ENCODE peak calls at places on chromosomes 16 and 17, in eight cellular contexts. B, J, V, Q, I, W, D and H are unnamed samples.

GRCh38 chr17:77750427-77751043 is 208.0 kb upstream of the TNRC6C start:
- DNase-seq in B (no peak), J (no peak), V (no peak), Q (no peak), I (no peak), W (no peak), D (no peak), H (peak; percentile 3)

GRCh38 chr16:2897110-2897509 is 14.1 kb downstream of the FLYWCH2 start:
- DNase-seq in B (no peak), J (peak; percentile 58), V (no peak), Q (no peak), I (no peak), W (no peak), D (no peak), H (no peak)

GRCh38 chr16:50879873-50880695 is 138.2 kb downstream of the CYLD start:
- DNase-seq in B (peak; percentile 6), J (no peak), V (no peak), Q (no peak), I (peak; percentile 73), W (no peak), D (no peak), H (peak; percentile 72)

GRCh38 chr16:2768403-2769089 is 8.5 kb downstream of the ELOB start:
- DNase-seq in B (no peak), J (no peak), V (no peak), Q (peak; percentile 71), I (no peak), W (no peak), D (no peak), H (no peak)

GRCh38 chr17:50668025-50668837 is 33.5 kb downstream of the ABCC3 start:
- DNase-seq in B (peak; percentile 73), J (peak; percentile 41), V (no peak), Q (no peak), I (no peak), W (no peak), D (no peak), H (no peak)

GRCh38 chr17:19376799-19377198 is 1.5 kb upstream of the MAPK7 start:
- DNase-seq in B (no peak), J (no peak), V (no peak), Q (peak; percentile 37), I (no peak), W (no peak), D (no peak), H (no peak)

GRCh38 chr17:77153487-77153886 is 12.7 kb downstream of the SEC14L1 start:
- DNase-seq in B (no peak), J (no peak), V (no peak), Q (no peak), I (no peak), W (no peak), D (no peak), H (no peak)

GRCh38 chr17:73784015-73784603 is 139.9 kb upstream of the SDK2 start:
- DNase-seq in B (no peak), J (no peak), V (no peak), Q (no peak), I (no peak), W (no peak), D (no peak), H (no peak)

GRCh38 chr17:47120521-47121095 is 68.5 kb downstream of the CDC27 start:
- DNase-seq in B (no peak), J (peak; percentile 77), V (no peak), Q (no peak), I (no peak), W (no peak), D (no peak), H (no peak)

GRCh38 chr16:8634991-8635736 is 13.7 kb downstream of the METTL22 start:
- DNase-seq in B (peak; percentile 64), J (peak; percentile 28), V (peak; percentile 60), Q (peak; percentile 65), I (peak; percentile 68), W (no peak), D (peak; percentile 66), H (peak; percentile 74)

DNA sequence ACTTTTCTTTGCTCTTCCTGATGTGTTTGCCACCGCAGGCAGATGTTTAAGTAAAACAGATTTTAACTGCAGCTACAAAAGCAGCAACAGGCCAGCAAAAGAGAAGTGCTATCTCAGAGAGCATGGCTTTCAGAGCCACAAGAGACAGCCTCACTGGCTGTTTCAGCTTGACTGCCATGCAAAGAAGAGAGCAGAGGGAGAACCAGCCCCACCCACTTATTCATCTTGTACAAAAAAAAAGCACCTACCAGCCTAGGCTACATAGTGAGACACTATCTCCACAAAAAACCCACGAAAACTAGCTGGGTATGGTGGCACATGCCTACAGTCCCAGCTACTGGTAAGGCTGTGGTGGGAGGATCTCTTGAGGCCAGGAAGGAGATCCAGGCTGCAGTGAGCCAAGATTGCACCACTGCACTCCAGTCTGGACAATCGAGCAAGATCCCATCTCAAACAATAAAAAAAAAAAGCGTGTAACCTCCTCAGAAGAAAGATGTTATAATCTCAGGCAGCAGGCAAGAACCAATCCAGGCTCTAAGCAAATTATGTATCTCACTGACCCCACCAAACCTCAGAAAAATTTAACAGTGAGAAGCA is 30.0 kb downstream of the STH start:
- DNase-seq in B (no peak), J (no peak), V (no peak), Q (no peak), I (no peak), W (no peak), D (no peak), H (no peak)
- TF ChIP-seq USF2 in B (no peak), J (no peak), V (no peak), Q (no peak), I (no peak), W (no peak), D (no peak), H (no peak)

GRCh38 chr16:86338403-86339115 is 171.8 kb upstream of the FOXF1 start:
- DNase-seq in B (no peak), J (no peak), V (no peak), Q (no peak), I (no peak), W (no peak), D (no peak), H (no peak)
- TF ChIP-seq USF2 in B (no peak), J (no peak), V (no peak), Q (no peak), I (no peak), W (no peak), D (no peak), H (no peak)

GRCh38 chr17:74916851-74917199 is 6.2 kb downstream of the USH1G start:
- DNase-seq in B (no peak), J (no peak), V (no peak), Q (no peak), I (no peak), W (no peak), D (no peak), H (no peak)

GRCh38 chr17:74918906-74919305 is 4.1 kb downstream of the USH1G start:
- DNase-seq in B (no peak), J (no peak), V (no peak), Q (no peak), I (no peak), W (no peak), D (no peak), H (no peak)

GRCh38 chr17:74919440-74920305 is 3.4 kb downstream of the USH1G start:
- DNase-seq in B (peak; percentile 80), J (no peak), V (no peak), Q (peak; percentile 57), I (peak; percentile 59), W (no peak), D (peak; percentile 64), H (peak; percentile 65)

GRCh38 chr17:74916136-74916850 is 6.8 kb downstream of the USH1G start:
- DNase-seq in B (no peak), J (no peak), V (peak; percentile 63), Q (no peak), I (no peak), W (no peak), D (no peak), H (no peak)

DNA sequence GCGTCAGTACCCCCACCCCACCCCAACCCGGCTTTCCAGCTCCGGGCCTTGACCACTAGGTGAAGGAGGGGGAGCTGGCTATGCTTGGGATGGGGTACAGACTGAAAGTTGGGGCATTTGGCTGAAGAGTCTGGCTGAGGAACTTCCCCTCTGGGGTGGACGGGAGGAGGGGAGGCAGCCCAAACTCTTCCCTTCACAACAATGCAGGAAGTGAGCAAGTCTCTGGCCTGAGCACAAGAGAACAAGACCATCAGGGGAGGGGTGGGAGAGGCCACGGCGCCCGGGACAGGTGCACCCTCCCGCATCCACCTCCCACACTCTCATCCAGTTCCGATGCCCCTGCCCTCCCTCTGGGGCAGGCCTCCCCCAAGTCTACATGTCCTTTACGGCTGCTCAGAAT is 5.6 kb downstream of the USH1G start:
- DNase-seq in B (no peak), J (no peak), V (no peak), Q (no peak), I (no peak), W (no peak), D (no peak), H (peak; percentile 10)
- TF ChIP-seq USF2 in B (no peak), J (no peak), V (no peak), Q (no peak), I (no peak), W (no peak), D (no peak), H (no peak)

GRCh38 chr16:28587386-28587785 is 9.5 kb downstream of the SULT1A2 start:
- DNase-seq in B (peak; percentile 37), J (no peak), V (no peak), Q (no peak), I (no peak), W (no peak), D (no peak), H (no peak)
- TF ChIP-seq USF2 in B (no peak), J (no peak), V (no peak), Q (no peak), I (no peak), W (no peak), D (no peak), H (no peak)

GRCh38 chr17:3944485-3945388 is 19.5 kb downstream of the ATP2A3 start:
- DNase-seq in B (peak; percentile 36), J (peak; percentile 26), V (peak; percentile 100), Q (peak; percentile 74), I (peak; percentile 97), W (no peak), D (no peak), H (peak; percentile 87)
- TF ChIP-seq USF2 in B (no peak), J (no peak), V (no peak), Q (no peak), I (no peak), W (no peak), D (no peak), H (no peak)

GRCh38 chr17:15436399-15437369 is 30.7 kb downstream of the CDRT4 start:
- DNase-seq in B (peak; percentile 48), J (peak; percentile 34), V (no peak), Q (peak; percentile 63), I (peak; percentile 56), W (no peak), D (peak; percentile 65), H (peak; percentile 59)
- TF ChIP-seq USF2 in B (no peak), J (no peak), V (no peak), Q (no peak), I (no peak), W (no peak), D (no peak), H (no peak)

GRCh38 chr16:18932243-18932997 is 6.2 kb upstream of the SMG1 start:
- DNase-seq in B (no peak), J (peak; percentile 43), V (no peak), Q (no peak), I (no peak), W (no peak), D (peak; percentile 46), H (no peak)
- TF ChIP-seq USF2 in B (no peak), J (no peak), V (no peak), Q (no peak), I (no peak), W (no peak), D (no peak), H (no peak)